ENCODE peak calls at places on chromosomes 4 and X, in eight cellular contexts. X, S, M, R, E, P, O and G are unnamed samples.

GRCh38 chr4:83644677-83645639 is 109.0 kb downstream of the GPAT3 start:
- DNase-seq in X (peak), S (no peak), M (no peak), R (peak), E (peak), P (no peak), O (peak), G (peak)

GRCh38 chr4:85708468-85708867 is 233.5 kb downstream of the ARHGAP24 start:
- DNase-seq in X (no peak), S (no peak), M (no peak), R (peak), E (peak), P (no peak), O (no peak), G (no peak)

GRCh38 chrX:45758319-45758718 is 557.6 kb upstream of the DIPK2B start:
- DNase-seq in X (peak), S (no peak), M (no peak), R (no peak), E (no peak), P (no peak), O (no peak), G (peak)

GRCh38 chr4:52939739-52940138 is 77.6 kb downstream of the RASL11B start:
- DNase-seq in X (no peak), S (no peak), M (no peak), R (no peak), E (no peak), P (no peak), O (no peak), G (no peak)

GRCh38 chr4:25578431-25578830 is 77.2 kb upstream of the SLC34A2 start:
- DNase-seq in X (no peak), S (no peak), M (no peak), R (peak), E (no peak), P (no peak), O (no peak), G (no peak)

GRCh38 chrX:120302434-120302833 is 8.8 kb downstream of the TMEM255A start:
- DNase-seq in X (peak), S (no peak), M (peak), R (peak), E (peak), P (no peak), O (no peak), G (no peak)

GRCh38 chr4:52659016-52659721 is at the start of gene USP46:
- DNase-seq in X (peak), S (peak), M (peak), R (peak), E (peak), P (no peak), O (peak), G (no peak)

GRCh38 chrX:9885150-9885549 is 82.0 kb upstream of the CLDN34 start:
- DNase-seq in X (peak), S (peak), M (no peak), R (peak), E (peak), P (no peak), O (peak), G (no peak)

GRCh38 chr4:156889616-156890594 is 81.7 kb downstream of the PDGFC start:
- DNase-seq in X (no peak), S (peak), M (no peak), R (no peak), E (no peak), P (peak), O (peak), G (peak)

GRCh38 chr4:170758988-170759387 is 669.2 kb upstream of the AADAT start:
- DNase-seq in X (no peak), S (no peak), M (no peak), R (no peak), E (no peak), P (no peak), O (no peak), G (no peak)

GRCh38 chrX:47802589-47802988 is 34.1 kb upstream of the ZNF81 start:
- DNase-seq in X (no peak), S (no peak), M (no peak), R (no peak), E (no peak), P (no peak), O (no peak), G (no peak)

GRCh38 chrX:136157187-136157586 is 9.9 kb downstream of the FHL1 start:
- DNase-seq in X (no peak), S (no peak), M (no peak), R (no peak), E (no peak), P (no peak), O (no peak), G (no peak)

GRCh38 chrX:119573840-119574393 is 446 bp upstream of the UBE2A start:
- DNase-seq in X (no peak), S (peak), M (no peak), R (no peak), E (peak), P (no peak), O (peak), G (no peak)

GRCh38 chrX:149003863-149004660 is 501.0 kb downstream of the IDS start:
- DNase-seq in X (no peak), S (no peak), M (no peak), R (no peak), E (peak), P (no peak), O (no peak), G (no peak)

GRCh38 chrX:10579753-10580060 is 40.7 kb downstream of the MID1 start:
- DNase-seq in X (no peak), S (no peak), M (no peak), R (peak), E (no peak), P (no peak), O (no peak), G (no peak)

GRCh38 chr4:107625503-107625902 is 94.5 kb downstream of the PAPSS1 start:
- DNase-seq in X (no peak), S (no peak), M (no peak), R (no peak), E (no peak), P (no peak), O (no peak), G (no peak)

GRCh38 chr4:174256277-174256713 is 27.2 kb downstream of the FBXO8 start:
- DNase-seq in X (no peak), S (no peak), M (no peak), R (no peak), E (no peak), P (no peak), O (no peak), G (peak)

GRCh38 chr4:89755210-89755609 is 81.8 kb downstream of the SNCA start:
- DNase-seq in X (no peak), S (no peak), M (no peak), R (no peak), E (no peak), P (no peak), O (no peak), G (no peak)

GRCh38 chr4:106365613-106366012 is 3.0 kb downstream of the GIMD1 start:
- DNase-seq in X (no peak), S (no peak), M (no peak), R (no peak), E (peak), P (peak), O (no peak), G (peak)

GRCh38 chr4:184396001-184396400 is 78.3 kb downstream of the IRF2 start:
- DNase-seq in X (no peak), S (no peak), M (no peak), R (no peak), E (no peak), P (no peak), O (no peak), G (no peak)

GRCh38 chrX:150581093-150581775 is 12.8 kb downstream of the MTM1 start:
- DNase-seq in X (no peak), S (no peak), M (no peak), R (no peak), E (no peak), P (peak), O (no peak), G (no peak)

GRCh38 chrX:41480508-41481260 is 33.5 kb downstream of the NYX start:
- DNase-seq in X (no peak), S (no peak), M (no peak), R (no peak), E (no peak), P (no peak), O (no peak), G (no peak)

GRCh38 chr4:183729430-183730328 is 70.6 kb downstream of the TRAPPC11 start:
- DNase-seq in X (no peak), S (no peak), M (no peak), R (no peak), E (no peak), P (no peak), O (no peak), G (peak)

GRCh38 chrX:56782791-56783449 is 53.9 kb downstream of the NBDY start:
- DNase-seq in X (no peak), S (no peak), M (peak), R (no peak), E (no peak), P (no peak), O (no peak), G (no peak)

GRCh38 chr4:16187455-16187854 is 38.8 kb downstream of the TAPT1 start:
- DNase-seq in X (no peak), S (no peak), M (no peak), R (no peak), E (no peak), P (no peak), O (no peak), G (no peak)

GRCh38 chr4:83989835-83990234 is 453.9 kb downstream of the GPAT3 start:
- DNase-seq in X (no peak), S (no peak), M (no peak), R (no peak), E (no peak), P (no peak), O (no peak), G (no peak)

GRCh38 chr4:175657571-175657970 is 154.5 kb downstream of the GPM6A start:
- DNase-seq in X (no peak), S (no peak), M (no peak), R (no peak), E (no peak), P (no peak), O (no peak), G (no peak)

GRCh38 chr4:188130355-188130754 is 8.9 kb upstream of the TRIML1 start:
- DNase-seq in X (no peak), S (no peak), M (no peak), R (peak), E (no peak), P (no peak), O (no peak), G (no peak)

GRCh38 chr4:6609415-6610079 is 30.9 kb upstream of the MRFAP1 start:
- DNase-seq in X (no peak), S (no peak), M (no peak), R (no peak), E (no peak), P (no peak), O (no peak), G (no peak)

GRCh38 chrX:110302975-110303374 is 14.9 kb downstream of the AMMECR1 start:
- DNase-seq in X (no peak), S (no peak), M (no peak), R (no peak), E (no peak), P (no peak), O (no peak), G (no peak)

GRCh38 chr4:31923634-31924033 is 1203.5 kb downstream of the PCDH7 start:
- DNase-seq in X (no peak), S (no peak), M (no peak), R (no peak), E (no peak), P (no peak), O (no peak), G (no peak)

GRCh38 chr4:83686166-83686565 is 150.3 kb downstream of the GPAT3 start:
- DNase-seq in X (no peak), S (no peak), M (no peak), R (no peak), E (no peak), P (peak), O (no peak), G (peak)

GRCh38 chrX:2272337-2272736 is 228.4 kb downstream of the DHRSX start:
- DNase-seq in X (no peak), S (no peak), M (no peak), R (peak), E (no peak), P (no peak), O (no peak), G (no peak)

GRCh38 chr4:6549445-6549844 is 25.5 kb upstream of the MAN2B2 start:
- DNase-seq in X (no peak), S (no peak), M (no peak), R (no peak), E (no peak), P (no peak), O (no peak), G (no peak)

GRCh38 chrX:134886201-134886600 is 104.6 kb upstream of the SMIM10 start:
- DNase-seq in X (no peak), S (no peak), M (no peak), R (no peak), E (no peak), P (no peak), O (no peak), G (no peak)

GRCh38 chrX:75155454-75155829 is 641 bp downstream of the ABCB7 start:
- DNase-seq in X (no peak), S (no peak), M (no peak), R (no peak), E (no peak), P (no peak), O (no peak), G (no peak)

DNA sequence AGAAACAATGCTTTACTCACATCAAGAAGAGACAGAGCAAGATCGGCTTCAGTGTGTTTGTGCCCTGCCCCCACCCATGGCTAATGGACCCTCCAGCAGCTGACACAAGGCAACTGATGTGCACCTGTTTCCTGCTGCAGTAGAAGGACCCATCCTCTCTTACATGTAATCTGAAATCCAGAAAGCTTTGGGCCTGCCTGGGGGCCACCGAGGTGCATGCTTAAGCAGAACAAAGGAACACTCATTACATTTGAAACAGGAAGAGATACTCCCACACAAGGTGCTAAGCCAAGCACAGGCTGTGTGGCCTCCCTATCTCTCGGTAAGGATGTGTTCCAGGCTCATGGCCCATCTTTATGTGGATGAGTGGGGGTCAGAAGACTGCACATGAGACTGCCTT is 338.0 kb downstream of the SPOCK3 start:
- DNase-seq in X (no peak), S (no peak), M (no peak), R (no peak), E (no peak), P (no peak), O (no peak), G (no peak)
- H3K4me3 ChIP-seq in X (no peak), S (no peak), M (no peak), R (no peak), E (no peak), P (no peak), O (no peak), G (no peak)

DNA sequence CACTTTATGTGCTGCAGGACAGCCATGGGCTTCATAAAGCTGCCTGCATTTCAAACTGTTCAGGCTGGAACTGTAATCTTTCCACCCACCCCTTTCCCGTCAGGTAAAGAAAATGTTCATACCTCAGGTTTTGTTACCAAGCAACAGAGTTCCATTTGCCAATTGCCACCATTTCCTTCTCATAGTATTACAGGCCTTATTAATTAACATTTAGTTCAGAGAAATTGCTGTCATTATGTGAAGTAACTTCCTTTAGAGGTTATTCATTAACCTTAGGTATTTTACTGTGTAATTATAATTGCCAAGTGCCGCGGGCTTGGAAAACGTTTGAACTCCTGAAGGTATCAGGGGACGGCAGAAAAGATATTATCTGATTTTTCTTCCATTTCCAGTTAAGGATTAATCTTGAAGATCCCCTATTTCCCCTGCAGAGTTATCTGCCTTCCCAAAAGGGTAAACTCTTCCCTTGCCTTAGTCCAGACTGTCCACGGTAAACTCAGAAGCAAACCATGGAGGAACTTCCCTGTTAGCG is 149.6 kb downstream of the SPRY1 start:
- DNase-seq in X (no peak), S (no peak), M (no peak), R (no peak), E (no peak), P (no peak), O (no peak), G (no peak)
- H3K4me3 ChIP-seq in X (no peak), S (no peak), M (no peak), R (no peak), E (no peak), P (no peak), O (no peak), G (no peak)

GRCh38 chrX:107935200-107935599 is 47.0 kb downstream of the TEX13B start:
- DNase-seq in X (no peak), S (no peak), M (no peak), R (no peak), E (no peak), P (no peak), O (no peak), G (no peak)

GRCh38 chrX:107934262-107934661 is 47.9 kb downstream of the TEX13B start:
- DNase-seq in X (no peak), S (no peak), M (no peak), R (no peak), E (no peak), P (no peak), O (no peak), G (no peak)

GRCh38 chrX:107935664-107936433 is 46.3 kb downstream of the TEX13B start:
- DNase-seq in X (no peak), S (peak), M (no peak), R (peak), E (peak), P (no peak), O (peak), G (no peak)

GRCh38 chrX:107940095-107940494 is 42.1 kb downstream of the TEX13B start:
- DNase-seq in X (no peak), S (no peak), M (no peak), R (no peak), E (no peak), P (no peak), O (no peak), G (no peak)

GRCh38 chrX:107936434-107936730 is 45.8 kb downstream of the TEX13B start:
- DNase-seq in X (no peak), S (no peak), M (no peak), R (no peak), E (no peak), P (no peak), O (no peak), G (no peak)
- H3K4me3 ChIP-seq in X (no peak), S (no peak), M (no peak), R (peak), E (no peak), P (no peak), O (no peak), G (no peak)

DNA sequence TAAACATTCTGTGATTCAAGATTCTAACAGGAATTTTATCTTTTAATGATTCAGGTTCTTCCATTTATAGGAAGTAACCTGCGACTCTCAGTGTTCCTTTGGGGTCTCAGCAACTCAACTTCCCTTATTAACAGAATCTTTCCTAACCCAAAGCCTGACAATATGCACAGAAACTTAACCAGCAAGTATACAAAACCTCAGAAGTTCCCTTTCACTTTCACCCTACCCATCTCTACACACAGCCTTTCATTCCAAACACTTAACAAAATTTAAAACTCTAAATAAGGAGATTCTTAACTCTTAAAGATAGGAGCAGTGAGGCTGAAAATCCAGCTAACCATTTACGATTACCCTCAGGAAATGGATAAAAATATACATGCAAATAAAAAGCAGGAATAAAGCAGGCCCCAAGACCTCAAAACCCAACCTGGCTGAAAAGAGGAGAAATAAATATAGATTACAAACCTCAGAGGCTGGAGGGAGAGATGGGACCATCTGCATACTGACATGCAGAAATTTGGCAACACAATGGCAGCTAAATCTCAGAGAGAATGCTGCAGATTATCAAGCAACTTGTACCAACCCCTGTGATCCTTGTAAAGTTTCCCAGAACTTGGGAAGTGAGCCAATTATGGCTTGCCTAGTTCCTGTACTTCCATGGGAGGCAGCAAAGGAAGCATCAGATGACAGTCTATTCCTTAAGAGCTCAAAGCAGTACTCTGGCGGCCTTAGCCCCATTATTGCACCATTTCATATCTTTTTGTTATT is 101.0 kb downstream of the ATP11C start:
- DNase-seq in X (no peak), S (peak), M (no peak), R (peak), E (peak), P (no peak), O (peak), G (no peak)
- H3K4me3 ChIP-seq in X (no peak), S (no peak), M (no peak), R (peak), E (no peak), P (no peak), O (no peak), G (no peak)

GRCh38 chrX:51494409-51494808 is 2.0 kb downstream of the NUDT11 start:
- DNase-seq in X (no peak), S (no peak), M (no peak), R (no peak), E (no peak), P (no peak), O (no peak), G (no peak)

GRCh38 chrX:51496501-51497291 is at the start of gene NUDT11:
- DNase-seq in X (peak), S (no peak), M (peak), R (peak), E (peak), P (no peak), O (peak), G (no peak)
- H3K4me3 ChIP-seq in X (peak), S (peak), M (no peak), R (peak), E (peak), P (peak), O (peak), G (peak)

DNA sequence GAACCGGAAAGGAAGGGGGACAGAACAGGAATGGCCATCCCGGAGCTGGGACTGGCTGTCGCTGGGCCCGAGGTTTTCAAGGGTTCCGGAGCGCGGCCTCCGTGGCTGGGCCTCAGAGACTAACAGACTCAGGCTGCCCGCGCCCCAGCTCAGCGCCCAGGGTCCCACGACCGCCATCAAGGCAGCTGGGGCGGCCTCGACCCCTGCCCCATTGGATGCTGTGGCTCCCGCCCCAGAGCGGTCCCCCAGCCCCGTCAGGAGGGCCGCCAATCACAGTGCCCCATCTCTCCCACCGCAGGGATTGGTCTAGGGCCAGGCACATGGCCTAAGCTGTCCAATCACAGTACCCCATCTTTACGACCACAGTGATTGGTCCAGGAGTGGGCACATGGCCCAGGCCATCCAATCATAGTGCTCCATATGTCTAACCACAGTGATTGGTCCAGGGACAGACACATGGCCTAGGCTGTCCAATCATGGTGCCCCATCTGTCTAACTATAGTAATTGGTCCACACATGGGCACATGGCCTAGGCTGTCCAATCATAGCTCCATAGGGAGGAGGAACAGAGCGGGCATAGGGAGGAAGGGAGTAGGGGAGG is 105.3 kb upstream of the NKX1-1 start:
- DNase-seq in X (no peak), S (peak), M (peak), R (no peak), E (no peak), P (no peak), O (no peak), G (no peak)
- H3K4me3 ChIP-seq in X (no peak), S (no peak), M (no peak), R (no peak), E (no peak), P (no peak), O (no peak), G (no peak)

GRCh38 chr4:110472583-110473329 is 3.2 kb upstream of the ENPEP start:
- DNase-seq in X (no peak), S (no peak), M (no peak), R (peak), E (peak), P (no peak), O (no peak), G (no peak)
- H3K4me3 ChIP-seq in X (no peak), S (no peak), M (no peak), R (no peak), E (no peak), P (no peak), O (no peak), G (no peak)